ENCODE peak calls at places on chromosomes 1 and 21, in six cellular contexts. S, J, G, H, Q and R are unnamed samples.

GRCh38 chr1:2596530-2597333 is 10.2 kb downstream of the PRXL2B start:
- DNase-seq in S (no peak), J (no peak), G (no peak), H (no peak), Q (no peak), R (no peak)

GRCh38 chr1:164914208-164914607 is 355.2 kb downstream of the PBX1 start:
- DNase-seq in S (peak), J (no peak), G (peak), H (no peak), Q (peak), R (no peak)

GRCh38 chr1:91768786-91769697 is 116.9 kb downstream of the TGFBR3 start:
- DNase-seq in S (no peak), J (no peak), G (no peak), H (no peak), Q (peak), R (no peak)

GRCh38 chr21:21165063-21165645 is 166.9 kb downstream of the NCAM2 start:
- DNase-seq in S (peak), J (no peak), G (peak), H (no peak), Q (peak), R (peak)

GRCh38 chr1:53619088-53619810 is 119.7 kb downstream of the GLIS1 start:
- DNase-seq in S (no peak), J (peak), G (no peak), H (no peak), Q (no peak), R (no peak)

GRCh38 chr1:153633161-153633746 is 612 bp upstream of the CHTOP start:
- DNase-seq in S (no peak), J (no peak), G (no peak), H (no peak), Q (no peak), R (no peak)

GRCh38 chr1:178102218-178102617 is 8.3 kb downstream of the RASAL2 start:
- DNase-seq in S (no peak), J (no peak), G (no peak), H (no peak), Q (no peak), R (no peak)

GRCh38 chr1:27137544-27138075 is 17.3 kb downstream of the SLC9A1 start:
- DNase-seq in S (no peak), J (no peak), G (no peak), H (no peak), Q (no peak), R (no peak)

GRCh38 chr1:56710646-56711045 is 65.5 kb downstream of the PRKAA2 start:
- DNase-seq in S (peak), J (no peak), G (peak), H (no peak), Q (peak), R (peak)

GRCh38 chr1:234538930-234539649 is 60.1 kb upstream of the TARBP1 start:
- DNase-seq in S (no peak), J (no peak), G (no peak), H (no peak), Q (no peak), R (no peak)

GRCh38 chr1:37028981-37029617 is 5.2 kb downstream of the GRIK3 start:
- DNase-seq in S (no peak), J (no peak), G (no peak), H (no peak), Q (no peak), R (no peak)

GRCh38 chr1:246302251-246302625 is 204.8 kb downstream of the SMYD3 start:
- DNase-seq in S (no peak), J (no peak), G (no peak), H (no peak), Q (no peak), R (no peak)

GRCh38 chr1:240506176-240506575 is 105.8 kb downstream of the GREM2 start:
- DNase-seq in S (no peak), J (no peak), G (no peak), H (no peak), Q (no peak), R (no peak)

GRCh38 chr1:151142411-151143056 is 3.9 kb downstream of the SEMA6C start:
- DNase-seq in S (no peak), J (no peak), G (no peak), H (no peak), Q (no peak), R (no peak)

GRCh38 chr1:151540982-151541377 is 871 bp downstream of the TUFT1 start:
- DNase-seq in S (no peak), J (no peak), G (no peak), H (no peak), Q (no peak), R (no peak)

GRCh38 chr1:241532173-241532553 is at the start of gene KMO:
- DNase-seq in S (peak), J (no peak), G (no peak), H (no peak), Q (no peak), R (no peak)

GRCh38 chr21:27806261-27806660 is 839.4 kb upstream of the ADAMTS5 start:
- DNase-seq in S (no peak), J (no peak), G (no peak), H (no peak), Q (no peak), R (no peak)

GRCh38 chr1:78005755-78006154 is 1.0 kb downstream of the DNAJB4 start:
- DNase-seq in S (peak), J (no peak), G (peak), H (no peak), Q (peak), R (peak)

GRCh38 chr1:90133133-90133532 is 138.2 kb downstream of the ZNF326 start:
- DNase-seq in S (peak), J (no peak), G (no peak), H (no peak), Q (peak), R (no peak)

GRCh38 chr1:92298573-92299476 is at the start of the genes GLMN and RPAP2:
- DNase-seq in S (peak), J (peak), G (peak), H (peak), Q (peak), R (peak)

GRCh38 chr1:231693361-231694080 is 66.9 kb downstream of the DISC1 start:
- DNase-seq in S (no peak), J (no peak), G (no peak), H (no peak), Q (no peak), R (no peak)

GRCh38 chr1:36638268-36638667 is 155.6 kb upstream of the CSF3R start:
- DNase-seq in S (peak), J (no peak), G (no peak), H (no peak), Q (no peak), R (no peak)

GRCh38 chr21:46004168-46004861 is 22.7 kb downstream of the COL6A1 start:
- DNase-seq in S (no peak), J (no peak), G (no peak), H (peak), Q (no peak), R (no peak)

GRCh38 chr1:22115281-22115680 is 27.6 kb downstream of the WNT4 start:
- DNase-seq in S (no peak), J (no peak), G (no peak), H (peak), Q (no peak), R (no peak)

GRCh38 chr1:235635938-235636663 is 13.5 kb downstream of the GNG4 start:
- DNase-seq in S (no peak), J (no peak), G (no peak), H (no peak), Q (no peak), R (no peak)

GRCh38 chr1:209246660-209247059 is 336.9 kb upstream of the CAMK1G start:
- DNase-seq in S (no peak), J (no peak), G (no peak), H (no peak), Q (no peak), R (no peak)

GRCh38 chr1:31669786-31670582 is 25.3 kb upstream of the PEF1 start:
- DNase-seq in S (peak), J (no peak), G (no peak), H (peak), Q (peak), R (no peak)

GRCh38 chr21:46142581-46143473 is 12.6 kb downstream of the FTCD start:
- DNase-seq in S (no peak), J (no peak), G (no peak), H (no peak), Q (no peak), R (no peak)

GRCh38 chr21:26280715-26281310 is 110.2 kb upstream of the APP start:
- DNase-seq in S (no peak), J (no peak), G (no peak), H (no peak), Q (no peak), R (no peak)

GRCh38 chr1:916173-917075 is 7.3 kb upstream of the SAMD11 start:
- DNase-seq in S (peak), J (peak), G (no peak), H (no peak), Q (no peak), R (no peak)

GRCh38 chr1:37656881-37657280 is 22.2 kb upstream of the RSPO1 start:
- DNase-seq in S (no peak), J (no peak), G (no peak), H (no peak), Q (no peak), R (no peak)

GRCh38 chr1:102897537-102897936 is 210.8 kb downstream of the COL11A1 start:
- DNase-seq in S (peak), J (no peak), G (no peak), H (no peak), Q (peak), R (peak)

GRCh38 chr1:112264553-112264952 is 131.5 kb upstream of the CTTNBP2NL start:
- DNase-seq in S (peak), J (no peak), G (no peak), H (no peak), Q (peak), R (no peak)

GRCh38 chr1:166785987-166786386 is 53.3 kb upstream of the POGK start:
- DNase-seq in S (no peak), J (no peak), G (no peak), H (no peak), Q (no peak), R (no peak)
- TF ChIP-seq CTCF in S (no peak), J (no peak), G (no peak), H (no peak), Q (no peak), R (no peak)

GRCh38 chr1:156376146-156376545 is 7.1 kb downstream of the RHBG start:
- DNase-seq in S (peak), J (no peak), G (no peak), H (no peak), Q (peak), R (no peak)
- TF ChIP-seq CTCF in S (peak), J (no peak), G (no peak), H (no peak), Q (no peak), R (peak)

GRCh38 chr1:168291222-168291824 is 10.6 kb downstream of the TBX19 start:
- DNase-seq in S (no peak), J (no peak), G (no peak), H (no peak), Q (no peak), R (no peak)
- TF ChIP-seq CTCF in S (no peak), J (no peak), G (no peak), H (no peak), Q (no peak), R (no peak)

GRCh38 chr21:33132054-33132453 is 62.1 kb downstream of the OLIG1 start:
- DNase-seq in S (no peak), J (no peak), G (no peak), H (no peak), Q (no peak), R (no peak)
- TF ChIP-seq CTCF in S (peak), J (no peak), G (no peak), H (no peak), Q (no peak), R (no peak)

GRCh38 chr1:19374402-19374801 is 62.3 kb downstream of the SLC66A1 start:
- DNase-seq in S (no peak), J (no peak), G (no peak), H (no peak), Q (no peak), R (no peak)
- TF ChIP-seq CTCF in S (peak), J (peak), G (peak), H (peak), Q (peak), R (peak)

GRCh38 chr1:159275891-159276290 is 26.2 kb upstream of the FCER1A start:
- DNase-seq in S (no peak), J (no peak), G (no peak), H (no peak), Q (no peak), R (no peak)
- TF ChIP-seq CTCF in S (no peak), J (no peak), G (no peak), H (no peak), Q (no peak), R (no peak)

GRCh38 chr1:8554956-8555534 is 237.1 kb downstream of the SLC45A1 start:
- DNase-seq in S (peak), J (no peak), G (no peak), H (no peak), Q (peak), R (no peak)
- TF ChIP-seq CTCF in S (no peak), J (no peak), G (no peak), H (no peak), Q (no peak), R (no peak)

DNA sequence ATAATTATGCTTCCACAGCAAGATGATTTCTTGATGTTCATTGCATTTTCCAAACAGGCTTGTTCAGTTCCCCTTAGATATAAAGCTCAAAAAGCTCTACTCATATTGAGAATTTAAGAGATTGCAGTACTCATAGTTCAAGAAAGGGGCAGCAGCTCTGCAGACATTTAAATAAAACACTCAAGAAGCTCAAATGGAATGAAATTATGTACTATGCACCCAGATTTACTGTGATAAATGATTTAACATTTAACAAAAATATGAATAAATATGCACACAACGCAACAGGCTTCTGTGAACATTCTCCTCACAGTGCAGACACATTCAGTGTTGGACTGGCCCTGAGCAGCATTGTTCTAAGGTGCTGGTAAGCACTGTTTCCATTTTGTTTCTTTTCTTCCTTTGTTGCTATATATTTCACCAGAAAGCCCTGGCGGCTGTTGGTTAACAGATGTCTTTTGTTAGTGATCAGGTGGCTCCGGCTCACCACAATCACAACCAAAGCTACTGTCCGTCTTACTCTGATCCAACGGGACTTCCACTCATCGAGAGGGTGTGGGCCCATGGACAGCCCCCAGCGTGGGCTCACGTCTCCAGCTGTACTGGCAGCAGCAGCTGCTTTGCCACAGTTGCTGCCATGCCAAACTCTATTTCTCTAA is 1440.3 kb downstream of the NCAM2 start:
- DNase-seq in S (no peak), J (no peak), G (no peak), H (no peak), Q (no peak), R (no peak)
- TF ChIP-seq CTCF in S (no peak), J (no peak), G (no peak), H (no peak), Q (no peak), R (no peak)

GRCh38 chr1:201704439-201704792 is 124.5 kb upstream of the IPO9 start:
- DNase-seq in S (no peak), J (no peak), G (no peak), H (no peak), Q (no peak), R (no peak)
- TF ChIP-seq CTCF in S (no peak), J (peak), G (no peak), H (no peak), Q (no peak), R (no peak)